ENCODE peak calls at places on chromosomes 3 and 15, in six cellular contexts. One of them, this sample, is unnamed.

GRCh38 chr15:87755226-87755625 is 501.3 kb downstream of the NTRK3 start:
- DNase-seq in GM12891: no peak
- DNase-seq in GM12892: no peak
- DNase-seq in K562: no peak
- DNase-seq in HepG2: no peak
- DNase-seq in stomach: no peak
- DNase-seq in this sample: no peak

GRCh38 chr3:49476563-49476962 is 6.5 kb downstream of the DAG1 start:
- DNase-seq in GM12891: no peak
- DNase-seq in stomach: no peak
- DNase-seq in K562: no peak
- DNase-seq in HepG2: no peak
- DNase-seq in GM12892: no peak
- DNase-seq in this sample: no peak

GRCh38 chr3:78659386-78659987 is 1108.3 kb downstream of the ROBO1 start:
- DNase-seq in stomach: peak; percentile 41
- DNase-seq in HepG2: peak; percentile 29
- DNase-seq in GM12892: no peak
- DNase-seq in GM12891: no peak
- DNase-seq in K562: peak; percentile 12
- DNase-seq in this sample: no peak

GRCh38 chr3:10883478-10884234 is 67.6 kb downstream of the SLC6A11 start:
- DNase-seq in HepG2: peak; percentile 33
- DNase-seq in GM12891: no peak
- DNase-seq in stomach: no peak
- DNase-seq in GM12892: no peak
- DNase-seq in K562: peak; percentile 48
- DNase-seq in this sample: no peak

GRCh38 chr15:61441901-61442300 is 212.8 kb upstream of the RORA start:
- DNase-seq in stomach: no peak
- DNase-seq in HepG2: no peak
- DNase-seq in K562: no peak
- DNase-seq in GM12892: no peak
- DNase-seq in GM12891: no peak
- DNase-seq in this sample: no peak

GRCh38 chr3:10551821-10552630 is 46.6 kb upstream of the ATP2B2 start:
- DNase-seq in HepG2: no peak
- DNase-seq in stomach: no peak
- DNase-seq in GM12891: no peak
- DNase-seq in K562: peak; percentile 30
- DNase-seq in GM12892: no peak
- DNase-seq in this sample: peak; percentile 63

GRCh38 chr3:158804441-158804840 is 2.6 kb downstream of the MFSD1 start:
- DNase-seq in HepG2: no peak
- DNase-seq in GM12892: no peak
- DNase-seq in GM12891: no peak
- DNase-seq in K562: no peak
- DNase-seq in stomach: no peak
- DNase-seq in this sample: no peak

GRCh38 chr15:58854598-58854997 is 78.9 kb downstream of the SLTM start:
- DNase-seq in HepG2: no peak
- DNase-seq in K562: no peak
- DNase-seq in GM12891: no peak
- DNase-seq in stomach: no peak
- DNase-seq in GM12892: no peak
- DNase-seq in this sample: no peak

GRCh38 chr3:22401499-22401898 is 650.5 kb upstream of the ZNF385D start:
- DNase-seq in stomach: no peak
- DNase-seq in GM12892: no peak
- DNase-seq in HepG2: no peak
- DNase-seq in GM12891: no peak
- DNase-seq in K562: no peak
- DNase-seq in this sample: no peak

GRCh38 chr3:44529927-44530326 is 25.1 kb upstream of the ZKSCAN7 start:
- DNase-seq in K562: no peak
- DNase-seq in HepG2: no peak
- DNase-seq in stomach: no peak
- DNase-seq in GM12891: no peak
- DNase-seq in GM12892: no peak
- DNase-seq in this sample: no peak

GRCh38 chr3:105827101-105827634 is 41.6 kb downstream of the CBLB start:
- DNase-seq in stomach: no peak
- DNase-seq in GM12891: no peak
- DNase-seq in HepG2: no peak
- DNase-seq in K562: no peak
- DNase-seq in GM12892: no peak
- DNase-seq in this sample: no peak

GRCh38 chr3:151312972-151313371 is 3.6 kb downstream of the GPR87 start:
- DNase-seq in stomach: no peak
- DNase-seq in K562: no peak
- DNase-seq in GM12892: no peak
- DNase-seq in HepG2: no peak
- DNase-seq in GM12891: no peak
- DNase-seq in this sample: no peak

GRCh38 chr15:40844543-40844981 is 714 bp downstream of the SPINT1 start:
- DNase-seq in stomach: peak; percentile 51
- DNase-seq in GM12891: peak; percentile 60
- DNase-seq in HepG2: no peak
- DNase-seq in GM12892: no peak
- DNase-seq in K562: no peak
- DNase-seq in this sample: no peak

GRCh38 chr3:125023833-125024560 is 31.8 kb downstream of the HEG1 start:
- DNase-seq in stomach: no peak
- DNase-seq in K562: no peak
- DNase-seq in GM12892: no peak
- DNase-seq in HepG2: no peak
- DNase-seq in GM12891: no peak
- DNase-seq in this sample: no peak

GRCh38 chr3:40137586-40138295 is 171.8 kb upstream of the EIF1B start:
- DNase-seq in GM12891: no peak
- DNase-seq in stomach: no peak
- DNase-seq in GM12892: no peak
- DNase-seq in K562: no peak
- DNase-seq in HepG2: no peak
- DNase-seq in this sample: no peak

GRCh38 chr3:45462522-45463262 is 74.3 kb downstream of the LARS2 start:
- DNase-seq in GM12891: peak; percentile 15
- DNase-seq in HepG2: no peak
- DNase-seq in K562: no peak
- DNase-seq in GM12892: no peak
- DNase-seq in stomach: no peak
- DNase-seq in this sample: no peak

GRCh38 chr3:73827204-73827603 is 202.5 kb upstream of the PDZRN3 start:
- DNase-seq in K562: no peak
- DNase-seq in stomach: no peak
- DNase-seq in GM12891: no peak
- DNase-seq in HepG2: no peak
- DNase-seq in GM12892: no peak
- DNase-seq in this sample: no peak

GRCh38 chr3:73832426-73832825 is 207.7 kb upstream of the PDZRN3 start:
- DNase-seq in GM12891: no peak
- DNase-seq in GM12892: no peak
- DNase-seq in stomach: no peak
- DNase-seq in K562: no peak
- DNase-seq in HepG2: no peak
- DNase-seq in this sample: no peak

GRCh38 chr3:73827658-73828313 is 203.0 kb upstream of the PDZRN3 start:
- DNase-seq in stomach: no peak
- DNase-seq in GM12892: no peak
- DNase-seq in HepG2: no peak
- DNase-seq in GM12891: no peak
- DNase-seq in K562: no peak
- DNase-seq in this sample: no peak
- TF ChIP-seq POLR2AphosphoS5 in stomach: no peak
- TF ChIP-seq POLR2AphosphoS5 in GM12892: no peak
- TF ChIP-seq POLR2AphosphoS5 in HepG2: no peak
- TF ChIP-seq POLR2AphosphoS5 in GM12891: no peak
- TF ChIP-seq POLR2AphosphoS5 in K562: no peak
- TF ChIP-seq POLR2AphosphoS5 in this sample: peak; percentile 29

DNA sequence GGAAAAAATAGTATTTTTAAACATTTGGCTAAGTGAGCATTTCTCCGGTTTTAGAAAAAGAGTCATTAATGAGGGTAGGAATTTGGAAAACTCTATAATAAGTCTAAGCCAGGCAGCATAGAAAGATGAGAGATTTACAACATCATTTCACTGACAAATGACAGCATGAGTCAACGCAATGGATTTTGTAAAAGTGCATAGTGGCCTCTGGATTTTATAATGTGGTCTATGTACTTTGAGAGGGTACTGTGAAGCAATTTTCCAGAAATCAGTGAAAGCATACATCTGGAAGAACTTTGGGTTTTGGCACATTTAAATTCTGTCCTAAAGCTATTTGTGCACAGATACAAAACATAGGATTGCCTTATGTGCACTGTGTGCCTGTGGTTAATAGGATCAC is 130.8 kb upstream of the CCNL1 start:
- DNase-seq in GM12891: no peak
- DNase-seq in stomach: no peak
- DNase-seq in GM12892: no peak
- DNase-seq in K562: no peak
- DNase-seq in HepG2: no peak
- DNase-seq in this sample: no peak
- TF ChIP-seq POLR2AphosphoS5 in GM12891: no peak
- TF ChIP-seq POLR2AphosphoS5 in stomach: no peak
- TF ChIP-seq POLR2AphosphoS5 in GM12892: no peak
- TF ChIP-seq POLR2AphosphoS5 in K562: no peak
- TF ChIP-seq POLR2AphosphoS5 in HepG2: no peak
- TF ChIP-seq POLR2AphosphoS5 in this sample: no peak

GRCh38 chr3:184568591-184568917 is 7.0 kb downstream of the EPHB3 start:
- DNase-seq in HepG2: no peak
- DNase-seq in GM12892: no peak
- DNase-seq in K562: no peak
- DNase-seq in GM12891: no peak
- DNase-seq in stomach: no peak
- DNase-seq in this sample: no peak
- TF ChIP-seq POLR2AphosphoS5 in HepG2: no peak
- TF ChIP-seq POLR2AphosphoS5 in GM12892: no peak
- TF ChIP-seq POLR2AphosphoS5 in K562: no peak
- TF ChIP-seq POLR2AphosphoS5 in GM12891: no peak
- TF ChIP-seq POLR2AphosphoS5 in stomach: no peak
- TF ChIP-seq POLR2AphosphoS5 in this sample: no peak

GRCh38 chr15:64893481-64894394 is 18.0 kb upstream of the ANKDD1A start:
- DNase-seq in HepG2: peak; percentile 79
- DNase-seq in GM12892: peak; percentile 84
- DNase-seq in K562: peak; percentile 92
- DNase-seq in GM12891: peak; percentile 78
- DNase-seq in stomach: peak; percentile 91
- DNase-seq in this sample: peak; percentile 97
- TF ChIP-seq POLR2AphosphoS5 in HepG2: peak; percentile 37
- TF ChIP-seq POLR2AphosphoS5 in GM12892: peak; percentile 93
- TF ChIP-seq POLR2AphosphoS5 in K562: no peak
- TF ChIP-seq POLR2AphosphoS5 in GM12891: peak; percentile 62
- TF ChIP-seq POLR2AphosphoS5 in stomach: peak; percentile 78
- TF ChIP-seq POLR2AphosphoS5 in this sample: peak; percentile 64